ENCODE peak calls at places on chromosomes 16 and 17, in five cellular contexts. C is adrenal gland, R is glutamatergic neuron, V is stomach, L is kidney epithelial cell. K is an unnamed sample.

GRCh38 chr17:2400877-2401425 is at the start of gene MNT:
- DNase-seq in C (peak; percentile 95), R (peak; percentile 95), V (peak; percentile 95), L (no peak), K (peak; percentile 96)

GRCh38 chr17:81537343-81537855 is 9.2 kb downstream of the FSCN2 start:
- DNase-seq in C (peak; percentile 43), R (peak; percentile 62), V (peak; percentile 73), L (no peak), K (peak; percentile 85)

GRCh38 chr17:55314784-55315491 is 50.2 kb downstream of the HLF start:
- DNase-seq in C (no peak), R (no peak), V (no peak), L (no peak), K (no peak)

GRCh38 chr16:87206646-87207451 is 110.3 kb downstream of the C16orf95 start:
- DNase-seq in C (no peak), R (no peak), V (no peak), L (no peak), K (no peak)

GRCh38 chr17:77892469-77893143 is 65.9 kb upstream of the TNRC6C start:
- DNase-seq in C (no peak), R (peak; percentile 66), V (no peak), L (no peak), K (no peak)

GRCh38 chr16:64211306-64211705 is 910.6 kb downstream of the CDH11 start:
- DNase-seq in C (no peak), R (no peak), V (no peak), L (no peak), K (no peak)

GRCh38 chr17:64245218-64246145 is 17.6 kb downstream of the TEX2 start:
- DNase-seq in C (no peak), R (no peak), V (no peak), L (no peak), K (no peak)

GRCh38 chr16:62077998-62078397 is 41.8 kb upstream of the CDH8 start:
- DNase-seq in C (no peak), R (peak; percentile 63), V (no peak), L (no peak), K (no peak)

GRCh38 chr16:82995927-82996441 is 369.2 kb downstream of the CDH13 start:
- DNase-seq in C (peak; percentile 50), R (no peak), V (no peak), L (peak; percentile 72), K (no peak)

GRCh38 chr17:75325827-75326586 is 36.8 kb upstream of the SLC25A19 start:
- DNase-seq in C (no peak), R (no peak), V (no peak), L (no peak), K (no peak)

GRCh38 chr16:24850289-24850931 is 4.6 kb downstream of the SLC5A11 start:
- DNase-seq in C (no peak), R (no peak), V (no peak), L (no peak), K (no peak)

GRCh38 chr16:69567031-69567680 is 1.4 kb downstream of the NFAT5 start:
- DNase-seq in C (no peak), R (no peak), V (no peak), L (no peak), K (peak; percentile 16)

GRCh38 chr16:57373117-57373947 is 1.0 kb downstream of the CX3CL1 start:
- DNase-seq in C (no peak), R (no peak), V (no peak), L (peak; percentile 34), K (no peak)

GRCh38 chr17:7548585-7549400 is at the start of gene TNFSF12:
- DNase-seq in C (peak; percentile 68), R (peak; percentile 52), V (peak; percentile 55), L (no peak), K (peak; percentile 70)

GRCh38 chr16:27367463-27368357 is 34.3 kb upstream of the IL21R start:
- DNase-seq in C (peak; percentile 75), R (peak; percentile 81), V (peak; percentile 80), L (no peak), K (peak; percentile 82)

GRCh38 chr16:825298-826061 is 24.9 kb upstream of the GNG13 start:
- DNase-seq in C (peak; percentile 81), R (no peak), V (no peak), L (no peak), K (peak; percentile 41)

GRCh38 chr16:1870365-1871082 is 1.4 kb downstream of the MEIOB start:
- DNase-seq in C (no peak), R (no peak), V (no peak), L (peak; percentile 79), K (peak; percentile 15)

GRCh38 chr16:81708459-81709368 is 70.4 kb upstream of the PLCG2 start:
- DNase-seq in C (peak; percentile 88), R (no peak), V (peak; percentile 54), L (no peak), K (peak; percentile 82)

GRCh38 chr16:68200120-68200783 is 35.7 kb downstream of the ESRP2 start:
- DNase-seq in C (no peak), R (no peak), V (no peak), L (no peak), K (no peak)

DNA sequence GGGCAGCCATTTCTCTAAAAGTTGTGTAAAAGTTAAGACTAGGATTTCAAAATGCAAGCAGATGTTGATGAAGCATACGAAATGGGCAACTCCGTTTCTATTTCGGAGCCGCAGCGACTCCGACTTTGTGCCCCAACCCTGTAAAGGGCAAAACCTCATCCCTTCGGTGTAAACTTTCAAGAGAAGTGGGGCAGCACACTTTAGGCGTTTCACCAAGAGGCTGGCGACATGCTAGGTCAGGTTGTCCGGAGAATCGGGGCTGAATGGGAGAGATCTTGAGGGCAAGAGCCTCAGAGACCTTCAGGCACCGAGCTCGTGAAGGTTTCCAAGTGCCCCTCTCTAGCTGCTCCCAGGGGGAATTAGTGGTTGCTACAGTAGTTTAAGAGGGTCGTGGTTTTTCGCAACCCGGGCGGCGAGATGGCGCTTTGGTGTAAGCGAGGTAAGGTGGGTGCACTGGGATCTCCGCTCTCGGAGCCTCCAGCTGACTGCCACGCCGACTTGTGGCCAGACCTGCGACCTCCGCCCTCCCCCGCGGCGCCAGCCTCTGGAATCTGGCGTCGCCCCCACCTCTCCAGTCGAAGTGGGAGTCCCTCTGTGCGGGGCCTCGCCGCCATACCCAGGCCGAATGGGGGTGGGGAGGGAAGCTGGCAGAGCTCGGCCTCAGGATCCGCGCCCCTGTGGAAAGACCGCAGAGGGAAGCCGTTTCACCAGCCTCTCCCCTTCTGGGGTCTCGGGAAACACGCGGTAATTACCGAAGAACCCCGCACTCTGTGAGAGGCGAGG is 979 bp upstream of the HEXIM2 start:
- DNase-seq in C (peak; percentile 82), R (peak; percentile 89), V (peak; percentile 58), L (no peak), K (peak; percentile 74)
- TF ChIP-seq CTCF in C (no peak), R (no peak), V (no peak), L (peak; percentile 17), K (no peak)

DNA sequence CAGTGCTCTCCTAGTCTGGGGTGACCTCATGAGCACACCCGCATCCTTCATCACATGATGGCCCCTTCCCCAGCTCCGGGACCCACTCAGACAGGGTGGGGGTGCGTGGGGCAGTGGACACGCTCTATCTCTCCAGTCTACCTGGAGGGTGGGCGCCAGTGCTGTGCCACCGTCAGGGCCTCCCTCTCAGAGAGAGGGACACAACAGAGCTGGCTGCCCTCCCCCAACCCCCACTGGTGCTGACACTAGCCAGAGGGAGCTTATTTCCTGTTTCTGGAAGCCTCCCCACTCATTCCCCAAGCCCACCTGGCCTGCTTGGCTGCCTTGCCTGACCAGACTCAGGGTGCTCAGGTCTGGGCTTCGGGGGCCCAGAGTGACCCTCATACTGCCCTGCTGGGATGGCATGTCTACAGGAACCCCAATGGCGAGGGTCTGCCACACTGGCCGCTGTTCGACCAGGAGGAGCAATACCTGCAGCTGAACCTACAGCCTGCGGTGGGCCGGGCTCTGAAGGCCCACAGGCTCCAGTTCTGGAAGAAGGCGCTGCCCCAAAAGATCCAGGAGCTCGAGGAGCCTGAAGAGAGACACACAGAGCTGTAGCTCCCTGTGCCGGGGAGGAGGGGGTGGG is 8.2 kb downstream of the CES2 start:
- DNase-seq in C (no peak), R (no peak), V (no peak), L (no peak), K (no peak)
- TF ChIP-seq CTCF in C (no peak), R (no peak), V (no peak), L (no peak), K (no peak)

GRCh38 chr17:61397086-61397842 is 2.4 kb upstream of the TBX2 start:
- DNase-seq in C (no peak), R (peak; percentile 67), V (no peak), L (no peak), K (no peak)
- TF ChIP-seq CTCF in C (no peak), R (no peak), V (no peak), L (peak; percentile 7), K (no peak)

GRCh38 chr16:70679653-70680494 is 6.0 kb downstream of the MTSS2 start:
- DNase-seq in C (no peak), R (peak; percentile 82), V (no peak), L (no peak), K (no peak)
- TF ChIP-seq CTCF in C (peak; percentile 69), R (peak; percentile 70), V (peak; percentile 62), L (no peak), K (peak; percentile 60)

DNA sequence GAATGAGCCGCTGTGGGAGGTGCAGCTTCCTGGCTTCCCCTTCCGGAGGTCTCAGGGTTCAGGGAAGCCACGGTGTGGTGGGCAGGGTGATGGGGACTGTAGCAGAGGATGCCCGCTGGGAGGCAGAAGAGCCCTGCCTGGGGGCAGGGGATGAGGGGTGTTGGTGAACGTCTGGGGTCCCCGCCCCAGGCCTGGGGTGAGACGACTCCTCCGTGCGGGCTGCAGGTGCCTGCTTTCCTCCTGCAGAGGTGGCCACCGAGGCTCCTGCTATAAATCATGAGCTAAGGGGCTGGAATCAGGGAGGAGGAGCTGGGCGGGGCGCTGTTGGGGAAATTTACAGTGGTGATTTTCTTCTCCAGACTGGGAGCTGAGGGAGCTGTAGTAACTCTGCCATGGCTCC is 167.0 kb downstream of the MRM1 start:
- DNase-seq in C (no peak), R (no peak), V (no peak), L (no peak), K (no peak)
- TF ChIP-seq CTCF in C (no peak), R (no peak), V (no peak), L (peak; percentile 76), K (no peak)

GRCh38 chr16:55543470-55543869 is 23.0 kb upstream of the CAPNS2 start:
- DNase-seq in C (no peak), R (no peak), V (no peak), L (no peak), K (no peak)
- TF ChIP-seq CTCF in C (peak; percentile 59), R (peak; percentile 16), V (peak; percentile 17), L (peak; percentile 8), K (peak; percentile 60)